ENCODE peak calls at places on chromosomes 5 and 9, in four cellular contexts. V is A549, E is Peyer's patch, J is adrenal gland. P is an unnamed sample.

GRCh38 chr5:55345327-55345726 is 37.5 kb downstream of the MTREX start:
- DNase-seq in V (no peak), E (no peak), J (no peak), P (no peak)

GRCh38 chr5:119031905-119032304 is 39.0 kb upstream of the DMXL1 start:
- DNase-seq in V (peak; percentile 18), E (no peak), J (no peak), P (peak; percentile 18)

GRCh38 chr5:149254506-149254905 is 17.2 kb upstream of the AFAP1L1 start:
- DNase-seq in V (no peak), E (no peak), J (no peak), P (no peak)

GRCh38 chr9:81335879-81336421 is 353.4 kb downstream of the TLE1 start:
- DNase-seq in V (no peak), E (no peak), J (no peak), P (no peak)

GRCh38 chr5:96661101-96661840 is 905 bp upstream of the CAST start:
- DNase-seq in V (peak; percentile 56), E (peak; percentile 62), J (peak; percentile 55), P (peak; percentile 59)

GRCh38 chr9:115941561-115942315 is 211.9 kb upstream of the PAPPA start:
- DNase-seq in V (no peak), E (no peak), J (no peak), P (no peak)

GRCh38 chr9:91164724-91165520 is 196.8 kb downstream of the AUH start:
- DNase-seq in V (peak; percentile 80), E (peak; percentile 95), J (peak; percentile 88), P (peak; percentile 98)

GRCh38 chr5:96432245-96433065 is 593 bp downstream of the PCSK1 start:
- DNase-seq in V (no peak), E (no peak), J (peak; percentile 57), P (no peak)

GRCh38 chr5:142792865-142793232 is 22.7 kb downstream of the ARHGAP26 start:
- DNase-seq in V (no peak), E (no peak), J (no peak), P (no peak)

GRCh38 chr5:119368238-119368630 is 12.4 kb downstream of the TNFAIP8 start:
- DNase-seq in V (no peak), E (no peak), J (no peak), P (no peak)

GRCh38 chr9:117705386-117705785 is 1.2 kb downstream of the TLR4 start:
- DNase-seq in V (no peak), E (no peak), J (no peak), P (no peak)

GRCh38 chr5:82931110-82931509 is 146.1 kb downstream of the TMEM167A start:
- DNase-seq in V (peak; percentile 16), E (no peak), J (no peak), P (no peak)

GRCh38 chr9:134560654-134561053 is 80.9 kb upstream of the COL5A1 start:
- DNase-seq in V (no peak), E (peak; percentile 5), J (no peak), P (peak; percentile 39)

GRCh38 chr5:71011194-71011792 is 13.8 kb downstream of the NAIP start:
- DNase-seq in V (no peak), E (no peak), J (no peak), P (no peak)

GRCh38 chr5:71013575-71013974 is 11.6 kb downstream of the NAIP start:
- DNase-seq in V (peak; percentile 23), E (no peak), J (no peak), P (peak; percentile 51)

GRCh38 chr5:71014186-71014585 is 11.0 kb downstream of the NAIP start:
- DNase-seq in V (no peak), E (no peak), J (no peak), P (no peak)
- TF ChIP-seq POLR2A in V (no peak), E (no peak), J (no peak), P (no peak)

DNA sequence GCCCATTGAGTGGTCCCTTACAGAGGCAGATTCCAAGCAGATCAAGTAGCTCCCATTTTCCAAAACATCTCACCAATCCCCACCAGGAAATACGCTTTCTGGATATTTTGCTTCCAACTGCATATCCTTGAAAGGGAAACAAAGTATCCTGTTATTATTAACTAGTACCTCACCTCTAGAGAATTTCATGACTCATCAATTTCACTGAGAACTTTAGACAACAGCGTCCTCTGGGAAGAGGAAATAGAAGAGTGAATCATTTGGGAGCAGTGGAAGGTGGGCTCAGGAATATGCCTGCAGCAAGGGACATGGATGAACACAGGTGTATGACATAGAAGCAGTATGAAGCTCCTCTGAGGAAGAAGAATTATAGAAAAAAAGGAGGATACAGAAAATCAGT is 186.7 kb downstream of the MARCHF11 start:
- DNase-seq in V (peak; percentile 27), E (no peak), J (no peak), P (no peak)
- TF ChIP-seq CTCF in V (no peak), E (no peak), J (no peak), P (no peak)

GRCh38 chr5:91380491-91381133 is 2.5 kb downstream of the ARRDC3 start:
- DNase-seq in V (peak; percentile 94), E (peak; percentile 100), J (peak; percentile 99), P (peak; percentile 95)
- TF ChIP-seq POLR2A in V (no peak), E (no peak), J (no peak), P (no peak)

GRCh38 chr9:87883990-87884389 is 1.3 kb downstream of the SPATA31E1 start:
- DNase-seq in V (peak; percentile 18), E (no peak), J (peak; percentile 29), P (no peak)
- TF ChIP-seq CTCF in V (peak; percentile 15), E (no peak), J (no peak), P (peak; percentile 33)

DNA sequence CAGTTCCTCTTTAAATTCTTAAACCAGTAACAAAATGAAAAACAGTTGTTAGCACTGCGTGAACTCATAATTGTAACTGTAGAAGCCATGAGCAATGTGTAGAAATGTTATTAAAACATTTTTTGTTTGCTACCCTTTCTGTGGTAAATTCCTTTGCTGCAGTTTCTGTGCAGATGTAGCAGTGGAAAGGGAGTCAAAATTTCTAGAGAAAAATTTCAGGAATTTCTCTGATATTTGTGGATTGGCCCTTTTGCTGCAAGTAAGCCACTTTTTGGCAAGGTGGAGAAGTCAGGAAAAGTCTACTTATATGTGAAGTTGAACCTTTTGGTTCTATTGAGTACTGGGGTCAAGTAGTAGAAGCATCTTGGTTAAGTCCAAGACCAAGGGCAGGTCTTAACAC is 10.1 kb downstream of the FBXL7 start:
- DNase-seq in V (no peak), E (no peak), J (no peak), P (no peak)
- TF ChIP-seq POLR2A in V (no peak), E (no peak), J (no peak), P (no peak)

GRCh38 chr5:167582916-167583315 is 708.5 kb upstream of the WWC1 start:
- DNase-seq in V (no peak), E (no peak), J (no peak), P (no peak)

GRCh38 chr5:167585184-167585583 is 706.3 kb upstream of the WWC1 start:
- DNase-seq in V (no peak), E (no peak), J (no peak), P (no peak)

GRCh38 chr5:167592114-167592513 is 699.3 kb upstream of the WWC1 start:
- DNase-seq in V (peak; percentile 38), E (no peak), J (no peak), P (no peak)

GRCh38 chr5:167582263-167582662 is 709.2 kb upstream of the WWC1 start:
- DNase-seq in V (peak; percentile 24), E (no peak), J (no peak), P (no peak)

DNA sequence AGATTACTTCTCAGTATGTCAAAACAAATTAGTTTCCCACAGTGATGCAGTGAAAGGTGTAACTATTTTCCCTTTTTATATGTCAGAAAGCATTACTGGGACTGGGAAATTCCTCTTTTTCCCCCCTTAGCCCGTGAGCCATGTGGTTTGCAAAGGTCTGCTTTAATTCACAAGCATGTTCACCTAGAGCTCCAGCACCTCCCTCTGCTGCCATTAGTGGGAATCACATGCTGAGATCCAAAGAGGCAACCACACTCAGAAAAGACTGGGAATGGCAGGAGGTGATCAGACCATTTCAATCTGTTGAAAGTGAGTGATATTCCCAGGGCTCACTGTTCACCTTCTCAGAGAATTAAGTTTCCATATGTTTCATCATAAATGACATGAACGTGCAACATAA is 703.7 kb upstream of the WWC1 start:
- DNase-seq in V (peak; percentile 56), E (no peak), J (no peak), P (peak; percentile 2)
- TF ChIP-seq CTCF in V (peak; percentile 33), E (peak; percentile 14), J (peak; percentile 7), P (peak; percentile 16)

DNA sequence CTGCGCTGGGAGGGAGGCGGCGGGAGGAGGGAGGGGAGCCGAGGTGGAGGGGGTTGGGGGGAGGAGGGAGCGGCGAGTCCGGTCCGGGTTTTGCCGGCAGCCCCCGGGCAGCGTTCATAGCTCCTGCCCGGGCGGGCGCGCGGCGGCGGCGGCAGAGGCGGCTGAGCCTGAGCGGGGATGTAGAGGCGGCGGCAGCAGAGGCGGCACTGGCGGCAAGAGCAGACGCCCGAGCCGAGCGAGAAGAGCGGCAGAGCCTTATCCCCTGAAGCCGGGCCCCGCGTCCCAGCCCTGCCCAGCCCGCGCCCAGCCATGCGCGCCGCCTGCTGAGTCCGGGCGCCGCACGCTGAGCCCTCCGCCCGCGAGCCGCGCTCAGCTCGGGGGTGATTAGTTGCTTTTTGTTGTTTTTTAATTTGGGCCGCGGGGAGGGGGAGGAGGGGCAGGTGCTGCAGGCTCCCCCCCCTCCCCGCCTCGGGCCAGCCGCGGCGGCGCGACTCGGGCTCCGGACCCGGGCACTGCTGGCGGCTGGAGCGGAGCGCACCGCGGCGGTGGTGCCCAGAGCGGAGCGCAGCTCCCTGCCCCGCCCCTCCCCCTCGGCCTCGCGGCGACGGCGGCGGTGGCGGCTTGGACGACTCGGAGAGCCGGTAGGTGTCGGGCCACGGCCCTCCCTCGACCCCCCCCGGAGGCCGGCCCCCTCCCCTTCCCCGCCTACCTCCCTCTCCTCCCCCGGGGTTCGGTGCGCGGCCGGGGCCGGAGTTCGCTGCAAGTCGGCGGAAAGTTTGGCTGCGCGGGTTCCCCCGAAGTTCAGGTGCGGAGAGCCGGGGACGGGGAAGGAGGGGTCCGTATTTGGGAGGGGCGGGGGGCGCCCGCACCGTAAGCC is at the start of gene CXXC5:
- DNase-seq in V (peak; percentile 81), E (peak; percentile 88), J (peak; percentile 89), P (peak; percentile 92)
- TF ChIP-seq POLR2A in V (peak; percentile 23), E (peak; percentile 43), J (peak; percentile 85), P (peak; percentile 32)

DNA sequence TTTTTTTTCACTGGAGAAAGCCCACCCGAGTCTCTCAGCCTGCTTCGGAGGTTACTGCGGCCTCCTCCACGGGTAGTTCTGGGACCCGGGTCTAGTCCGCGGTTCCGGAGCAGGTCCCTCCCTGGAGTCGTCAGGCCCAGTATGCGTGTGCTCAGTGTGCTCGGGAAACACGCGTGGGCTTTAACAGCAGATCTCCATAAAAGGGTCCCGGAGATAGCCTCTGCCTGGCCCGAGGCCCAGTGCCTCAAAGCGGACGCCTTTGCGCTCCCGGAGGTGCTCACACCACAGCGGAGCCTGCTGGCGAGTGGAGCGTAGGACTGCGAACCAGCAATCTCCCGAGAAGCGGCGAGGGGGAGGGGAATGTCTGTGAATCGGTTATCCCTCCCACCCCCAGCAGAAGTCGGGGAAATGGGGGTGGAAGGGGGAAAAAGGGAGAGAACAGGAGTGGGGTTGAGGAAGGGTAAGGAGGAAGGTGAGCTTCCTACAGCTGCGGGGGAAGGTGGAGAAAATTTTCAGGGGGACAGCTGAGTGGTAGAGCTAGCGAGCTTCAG is 28.7 kb downstream of the CDKN2A start:
- DNase-seq in V (no peak), E (peak; percentile 84), J (peak; percentile 68), P (no peak)
- TF ChIP-seq CTCF in V (no peak), E (peak; percentile 58), J (peak; percentile 12), P (no peak)